ENCODE peak calls at places on chromosome 17, in nine cellular contexts. M, A, X, O, U, Z, G, B and L are unnamed samples.

GRCh38 chr17:80106176-80106575 is 4.8 kb downstream of the GAA start:
- DNase-seq in M (no peak), A (no peak), X (no peak), O (no peak), U (no peak), Z (no peak), G (no peak), B (no peak), L (no peak)

GRCh38 chr17:75624021-75624420 is 9.2 kb upstream of the SMIM5 start:
- DNase-seq in M (no peak), A (no peak), X (no peak), O (no peak), U (no peak), Z (no peak), G (no peak), B (no peak), L (no peak)

GRCh38 chr17:78958556-78959191 is 21.0 kb downstream of the LGALS3BP start:
- DNase-seq in M (no peak), A (no peak), X (no peak), O (no peak), U (peak), Z (no peak), G (no peak), B (no peak), L (no peak)

GRCh38 chr17:51035436-51035835 is 85.2 kb downstream of the SPAG9 start:
- DNase-seq in M (no peak), A (no peak), X (no peak), O (no peak), U (peak), Z (peak), G (peak), B (no peak), L (peak)

GRCh38 chr17:48738424-48738802 is 9.9 kb upstream of the HOXB13 start:
- DNase-seq in M (no peak), A (no peak), X (no peak), O (no peak), U (no peak), Z (no peak), G (no peak), B (no peak), L (no peak)

GRCh38 chr17:37802712-37803416 is 58.0 kb upstream of the HNF1B start:
- DNase-seq in M (no peak), A (no peak), X (no peak), O (no peak), U (no peak), Z (peak), G (no peak), B (no peak), L (no peak)

GRCh38 chr17:28097901-28098300 is 55.4 kb downstream of the NLK start:
- DNase-seq in M (no peak), A (no peak), X (no peak), O (no peak), U (no peak), Z (no peak), G (no peak), B (no peak), L (no peak)

GRCh38 chr17:35256629-35257028 is 13.8 kb downstream of the SLFN5 start:
- DNase-seq in M (no peak), A (no peak), X (no peak), O (no peak), U (peak), Z (no peak), G (no peak), B (no peak), L (peak)

GRCh38 chr17:3882276-3882675 is 10.6 kb downstream of the CAMKK1 start:
- DNase-seq in M (no peak), A (no peak), X (no peak), O (no peak), U (no peak), Z (no peak), G (no peak), B (no peak), L (no peak)

GRCh38 chr17:36597229-36597628 is 4.2 kb upstream of the MRM1 start:
- DNase-seq in M (no peak), A (no peak), X (no peak), O (no peak), U (no peak), Z (no peak), G (no peak), B (no peak), L (no peak)

GRCh38 chr17:2713881-2714280 is 2.3 kb upstream of the CLUH start:
- DNase-seq in M (no peak), A (no peak), X (no peak), O (no peak), U (no peak), Z (no peak), G (no peak), B (no peak), L (no peak)

GRCh38 chr17:16215965-16216316 is 607 bp upstream of the NCOR1 start:
- DNase-seq in M (no peak), A (no peak), X (no peak), O (peak), U (no peak), Z (peak), G (peak), B (no peak), L (no peak)

GRCh38 chr17:40072481-40073346 is 9.9 kb downstream of the THRA start:
- DNase-seq in M (no peak), A (no peak), X (no peak), O (no peak), U (no peak), Z (no peak), G (no peak), B (no peak), L (no peak)

GRCh38 chr17:68248199-68248825 is 469 bp downstream of the AMZ2 start:
- DNase-seq in M (peak), A (no peak), X (peak), O (no peak), U (peak), Z (peak), G (no peak), B (no peak), L (no peak)

GRCh38 chr17:49821916-49822315 is 26.0 kb downstream of the TAC4 start:
- DNase-seq in M (no peak), A (no peak), X (no peak), O (no peak), U (no peak), Z (no peak), G (no peak), B (no peak), L (no peak)

GRCh38 chr17:17537311-17538099 is 41.3 kb upstream of the RASD1 start:
- DNase-seq in M (no peak), A (no peak), X (no peak), O (no peak), U (no peak), Z (no peak), G (no peak), B (no peak), L (no peak)

GRCh38 chr17:74737299-74738050 is 419 bp downstream of the RAB37 start:
- DNase-seq in M (no peak), A (peak), X (no peak), O (no peak), U (peak), Z (no peak), G (peak), B (peak), L (no peak)

GRCh38 chr17:81233811-81234505 is 4.9 kb downstream of the TEPSIN start:
- DNase-seq in M (no peak), A (no peak), X (no peak), O (no peak), U (no peak), Z (no peak), G (no peak), B (no peak), L (no peak)

GRCh38 chr17:69928586-69928985 is 146.4 kb upstream of the KCNJ16 start:
- DNase-seq in M (no peak), A (no peak), X (no peak), O (no peak), U (peak), Z (no peak), G (no peak), B (no peak), L (no peak)

GRCh38 chr17:49132699-49133364 is at the start of gene B4GALNT2:
- DNase-seq in M (no peak), A (peak), X (no peak), O (no peak), U (peak), Z (no peak), G (no peak), B (peak), L (no peak)

GRCh38 chr17:40134184-40134583 is 6.2 kb upstream of the CASC3 start:
- DNase-seq in M (no peak), A (no peak), X (no peak), O (no peak), U (peak), Z (no peak), G (no peak), B (no peak), L (peak)

GRCh38 chr17:40886090-40886489 is 1.0 kb upstream of the KRT20 start:
- DNase-seq in M (no peak), A (no peak), X (no peak), O (no peak), U (peak), Z (peak), G (no peak), B (no peak), L (peak)

GRCh38 chr17:70483624-70484023 is 314.3 kb downstream of the KCNJ2 start:
- DNase-seq in M (no peak), A (no peak), X (no peak), O (no peak), U (no peak), Z (no peak), G (no peak), B (no peak), L (no peak)